ENCODE peak calls at places on chromosomes 4 and X, in ten cellular contexts. One of them, this sample, is unnamed.

GRCh38 chr4:24980064-24980690 is 50.6 kb downstream of the LGI2 start:
- DNase-seq in mucosa of gallbladder: peak
- DNase-seq in caudate nucleus: no peak
- DNase-seq in hippocampal formation: peak
- DNase-seq in cardiac muscle cell: peak
- DNase-seq in breast epithelium: no peak
- DNase-seq in NCI-H1436: peak
- DNase-seq in activated CD4-positive, alpha-beta T cell treated with anti-CD3 and anti-CD28 coated beads for 1 hour: peak
- DNase-seq in D341Med: peak
- DNase-seq in HEK293T: peak
- DNase-seq in this sample: peak

GRCh38 chr4:169604131-169604900 is 8.1 kb downstream of the NEK1 start:
- DNase-seq in HEK293T: no peak
- DNase-seq in activated CD4-positive, alpha-beta T cell treated with anti-CD3 and anti-CD28 coated beads for 1 hour: no peak
- DNase-seq in hippocampal formation: no peak
- DNase-seq in caudate nucleus: no peak
- DNase-seq in mucosa of gallbladder: no peak
- DNase-seq in NCI-H1436: no peak
- DNase-seq in breast epithelium: no peak
- DNase-seq in cardiac muscle cell: no peak
- DNase-seq in D341Med: no peak
- DNase-seq in this sample: no peak

GRCh38 chr4:150381026-150381425 is 200.9 kb upstream of the MAB21L2 start:
- DNase-seq in hippocampal formation: no peak
- DNase-seq in D341Med: no peak
- DNase-seq in activated CD4-positive, alpha-beta T cell treated with anti-CD3 and anti-CD28 coated beads for 1 hour: no peak
- DNase-seq in mucosa of gallbladder: no peak
- DNase-seq in breast epithelium: no peak
- DNase-seq in cardiac muscle cell: no peak
- DNase-seq in caudate nucleus: no peak
- DNase-seq in NCI-H1436: no peak
- DNase-seq in HEK293T: no peak
- DNase-seq in this sample: no peak

GRCh38 chrX:154019061-154019621 is 561 bp downstream of the IRAK1 start:
- DNase-seq in D341Med: peak
- DNase-seq in hippocampal formation: no peak
- DNase-seq in activated CD4-positive, alpha-beta T cell treated with anti-CD3 and anti-CD28 coated beads for 1 hour: no peak
- DNase-seq in mucosa of gallbladder: no peak
- DNase-seq in breast epithelium: no peak
- DNase-seq in NCI-H1436: no peak
- DNase-seq in cardiac muscle cell: no peak
- DNase-seq in HEK293T: peak
- DNase-seq in caudate nucleus: no peak
- DNase-seq in this sample: peak

GRCh38 chr4:84915396-84915780 is 51.1 kb downstream of the WDFY3 start:
- DNase-seq in caudate nucleus: no peak
- DNase-seq in NCI-H1436: no peak
- DNase-seq in breast epithelium: no peak
- DNase-seq in D341Med: no peak
- DNase-seq in activated CD4-positive, alpha-beta T cell treated with anti-CD3 and anti-CD28 coated beads for 1 hour: no peak
- DNase-seq in HEK293T: no peak
- DNase-seq in cardiac muscle cell: no peak
- DNase-seq in mucosa of gallbladder: no peak
- DNase-seq in hippocampal formation: no peak
- DNase-seq in this sample: no peak

GRCh38 chr4:88230953-88231835 is 53.2 kb downstream of the PPM1K start:
- DNase-seq in cardiac muscle cell: no peak
- DNase-seq in breast epithelium: no peak
- DNase-seq in hippocampal formation: peak
- DNase-seq in HEK293T: no peak
- DNase-seq in NCI-H1436: no peak
- DNase-seq in D341Med: no peak
- DNase-seq in caudate nucleus: no peak
- DNase-seq in mucosa of gallbladder: no peak
- DNase-seq in activated CD4-positive, alpha-beta T cell treated with anti-CD3 and anti-CD28 coated beads for 1 hour: no peak
- DNase-seq in this sample: no peak

GRCh38 chrX:128106630-128107029 is 54.4 kb upstream of the ACTRT1 start:
- DNase-seq in hippocampal formation: no peak
- DNase-seq in HEK293T: peak
- DNase-seq in D341Med: peak
- DNase-seq in mucosa of gallbladder: no peak
- DNase-seq in caudate nucleus: no peak
- DNase-seq in cardiac muscle cell: peak
- DNase-seq in NCI-H1436: peak
- DNase-seq in activated CD4-positive, alpha-beta T cell treated with anti-CD3 and anti-CD28 coated beads for 1 hour: no peak
- DNase-seq in breast epithelium: no peak
- DNase-seq in this sample: peak

GRCh38 chr4:143335979-143336827 is 473 bp upstream of the GAB1 start:
- DNase-seq in hippocampal formation: peak
- DNase-seq in D341Med: peak
- DNase-seq in NCI-H1436: peak
- DNase-seq in activated CD4-positive, alpha-beta T cell treated with anti-CD3 and anti-CD28 coated beads for 1 hour: no peak
- DNase-seq in caudate nucleus: peak
- DNase-seq in HEK293T: peak
- DNase-seq in cardiac muscle cell: peak
- DNase-seq in breast epithelium: peak
- DNase-seq in mucosa of gallbladder: peak
- DNase-seq in this sample: peak

GRCh38 chr4:186693159-186693815 is 30.4 kb downstream of the FAT1 start:
- DNase-seq in D341Med: no peak
- DNase-seq in cardiac muscle cell: no peak
- DNase-seq in caudate nucleus: no peak
- DNase-seq in HEK293T: no peak
- DNase-seq in NCI-H1436: no peak
- DNase-seq in breast epithelium: no peak
- DNase-seq in hippocampal formation: no peak
- DNase-seq in mucosa of gallbladder: peak
- DNase-seq in activated CD4-positive, alpha-beta T cell treated with anti-CD3 and anti-CD28 coated beads for 1 hour: no peak
- DNase-seq in this sample: no peak

GRCh38 chr4:76458297-76458696 is 23.3 kb downstream of the SHROOM3 start:
- DNase-seq in breast epithelium: no peak
- DNase-seq in mucosa of gallbladder: no peak
- DNase-seq in cardiac muscle cell: no peak
- DNase-seq in activated CD4-positive, alpha-beta T cell treated with anti-CD3 and anti-CD28 coated beads for 1 hour: no peak
- DNase-seq in D341Med: no peak
- DNase-seq in NCI-H1436: no peak
- DNase-seq in caudate nucleus: no peak
- DNase-seq in hippocampal formation: no peak
- DNase-seq in HEK293T: no peak
- DNase-seq in this sample: no peak

GRCh38 chr4:121011138-121011537 is 61.2 kb downstream of the NDNF start:
- DNase-seq in cardiac muscle cell: no peak
- DNase-seq in hippocampal formation: no peak
- DNase-seq in mucosa of gallbladder: no peak
- DNase-seq in HEK293T: no peak
- DNase-seq in NCI-H1436: no peak
- DNase-seq in D341Med: no peak
- DNase-seq in activated CD4-positive, alpha-beta T cell treated with anti-CD3 and anti-CD28 coated beads for 1 hour: no peak
- DNase-seq in caudate nucleus: no peak
- DNase-seq in breast epithelium: no peak
- DNase-seq in this sample: no peak

GRCh38 chrX:120791013-120791643 is 84.5 kb downstream of the CT47B1 start:
- DNase-seq in breast epithelium: peak
- DNase-seq in D341Med: no peak
- DNase-seq in NCI-H1436: no peak
- DNase-seq in caudate nucleus: no peak
- DNase-seq in hippocampal formation: no peak
- DNase-seq in activated CD4-positive, alpha-beta T cell treated with anti-CD3 and anti-CD28 coated beads for 1 hour: no peak
- DNase-seq in cardiac muscle cell: no peak
- DNase-seq in mucosa of gallbladder: peak
- DNase-seq in HEK293T: no peak
- DNase-seq in this sample: peak

GRCh38 chr4:961651-962230 is 11.6 kb downstream of the DGKQ start:
- DNase-seq in caudate nucleus: no peak
- DNase-seq in mucosa of gallbladder: no peak
- DNase-seq in hippocampal formation: no peak
- DNase-seq in activated CD4-positive, alpha-beta T cell treated with anti-CD3 and anti-CD28 coated beads for 1 hour: no peak
- DNase-seq in cardiac muscle cell: no peak
- DNase-seq in NCI-H1436: no peak
- DNase-seq in HEK293T: no peak
- DNase-seq in D341Med: no peak
- DNase-seq in breast epithelium: no peak
- DNase-seq in this sample: no peak

GRCh38 chr4:3310301-3311094 is 17.7 kb downstream of the RGS12 start:
- DNase-seq in mucosa of gallbladder: no peak
- DNase-seq in breast epithelium: no peak
- DNase-seq in NCI-H1436: no peak
- DNase-seq in activated CD4-positive, alpha-beta T cell treated with anti-CD3 and anti-CD28 coated beads for 1 hour: no peak
- DNase-seq in HEK293T: no peak
- DNase-seq in hippocampal formation: no peak
- DNase-seq in cardiac muscle cell: no peak
- DNase-seq in D341Med: no peak
- DNase-seq in caudate nucleus: no peak
- DNase-seq in this sample: no peak

GRCh38 chr4:40562681-40563080 is 67.0 kb downstream of the RBM47 start:
- DNase-seq in HEK293T: no peak
- DNase-seq in mucosa of gallbladder: no peak
- DNase-seq in activated CD4-positive, alpha-beta T cell treated with anti-CD3 and anti-CD28 coated beads for 1 hour: no peak
- DNase-seq in D341Med: no peak
- DNase-seq in cardiac muscle cell: no peak
- DNase-seq in caudate nucleus: no peak
- DNase-seq in breast epithelium: no peak
- DNase-seq in hippocampal formation: no peak
- DNase-seq in NCI-H1436: peak
- DNase-seq in this sample: no peak

GRCh38 chr4:179751669-179752068 is 2309.4 kb upstream of the AGA start:
- DNase-seq in activated CD4-positive, alpha-beta T cell treated with anti-CD3 and anti-CD28 coated beads for 1 hour: no peak
- DNase-seq in cardiac muscle cell: no peak
- DNase-seq in hippocampal formation: no peak
- DNase-seq in D341Med: no peak
- DNase-seq in caudate nucleus: no peak
- DNase-seq in breast epithelium: no peak
- DNase-seq in HEK293T: no peak
- DNase-seq in mucosa of gallbladder: no peak
- DNase-seq in NCI-H1436: no peak
- DNase-seq in this sample: no peak

GRCh38 chr4:69735119-69735518 is 25.3 kb downstream of the SULT1B1 start:
- DNase-seq in NCI-H1436: no peak
- DNase-seq in HEK293T: no peak
- DNase-seq in mucosa of gallbladder: no peak
- DNase-seq in activated CD4-positive, alpha-beta T cell treated with anti-CD3 and anti-CD28 coated beads for 1 hour: no peak
- DNase-seq in D341Med: no peak
- DNase-seq in caudate nucleus: no peak
- DNase-seq in hippocampal formation: no peak
- DNase-seq in breast epithelium: no peak
- DNase-seq in cardiac muscle cell: no peak
- DNase-seq in this sample: no peak

GRCh38 chrX:78331708-78332107 is 4.3 kb upstream of the CYSLTR1 start:
- DNase-seq in D341Med: no peak
- DNase-seq in HEK293T: no peak
- DNase-seq in mucosa of gallbladder: no peak
- DNase-seq in breast epithelium: no peak
- DNase-seq in hippocampal formation: no peak
- DNase-seq in caudate nucleus: no peak
- DNase-seq in cardiac muscle cell: no peak
- DNase-seq in activated CD4-positive, alpha-beta T cell treated with anti-CD3 and anti-CD28 coated beads for 1 hour: no peak
- DNase-seq in NCI-H1436: no peak
- DNase-seq in this sample: no peak

GRCh38 chrX:50779694-50780093 is 34.3 kb downstream of the SHROOM4 start:
- DNase-seq in cardiac muscle cell: no peak
- DNase-seq in breast epithelium: no peak
- DNase-seq in activated CD4-positive, alpha-beta T cell treated with anti-CD3 and anti-CD28 coated beads for 1 hour: no peak
- DNase-seq in HEK293T: no peak
- DNase-seq in mucosa of gallbladder: no peak
- DNase-seq in D341Med: no peak
- DNase-seq in hippocampal formation: no peak
- DNase-seq in caudate nucleus: no peak
- DNase-seq in NCI-H1436: no peak
- DNase-seq in this sample: no peak

This sample was measured in NCI-H82.